ENCODE peak calls at places on chromosomes 16 and 17, in five cellular contexts. Z is spleen, N is HAP-1, T is mammary epithelial cell, Y is fibroblast of villous mesenchyme. M is an unnamed sample.

GRCh38 chr16:80507538-80507937 is 33.3 kb upstream of the DYNLRB2 start:
- DNase-seq in T (no peak), N (no peak), Z (no peak), Y (peak), M (no peak)

GRCh38 chr16:1169285-1170075 is 16.6 kb downstream of the CACNA1H start:
- DNase-seq in N (no peak), T (no peak), Y (peak), Z (no peak), M (no peak)

GRCh38 chr16:1932050-1933028 is 10.7 kb downstream of the MSRB1 start:
- DNase-seq in N (no peak), Y (no peak), T (no peak), Z (no peak), M (no peak)

GRCh38 chr17:16988749-16989229 is 16.9 kb upstream of the TNFRSF13B start:
- DNase-seq in T (no peak), N (no peak), Z (no peak), Y (peak), M (no peak)

GRCh38 chr16:1378804-1379053 is 27.0 kb downstream of the GNPTG start:
- DNase-seq in N (no peak), T (no peak), Z (no peak), Y (no peak), M (no peak)

GRCh38 chr17:7119314-7119713 is 4.7 kb upstream of the ASGR2 start:
- DNase-seq in N (no peak), Y (no peak), Z (peak), T (no peak), M (no peak)

GRCh38 chr17:74380086-74380958 is 13.0 kb downstream of the GPR142 start:
- DNase-seq in Z (no peak), T (peak), N (no peak), Y (no peak), M (no peak)

GRCh38 chr17:42989726-42990652 is 8.2 kb upstream of the RPL27 start:
- DNase-seq in Z (no peak), Y (no peak), T (peak), N (no peak), M (no peak)

GRCh38 chr16:84896847-84897246 is 77.1 kb downstream of the CRISPLD2 start:
- DNase-seq in T (no peak), N (no peak), Z (no peak), Y (no peak), M (no peak)

GRCh38 chr16:28592511-28592910 is 4.3 kb downstream of the SULT1A2 start:
- DNase-seq in Y (no peak), N (no peak), Z (no peak), T (no peak), M (no peak)

GRCh38 chr16:53769787-53770186 is 65.8 kb downstream of the FTO start:
- DNase-seq in Y (no peak), Z (no peak), N (no peak), T (no peak), M (no peak)

GRCh38 chr17:1713160-1713877 is 3.1 kb upstream of the TLCD2 start:
- DNase-seq in Y (no peak), N (no peak), T (no peak), Z (no peak), M (no peak)
- H3K4me3 ChIP-seq in Y (peak), N (no peak), T (peak), Z (no peak), M (no peak)

DNA sequence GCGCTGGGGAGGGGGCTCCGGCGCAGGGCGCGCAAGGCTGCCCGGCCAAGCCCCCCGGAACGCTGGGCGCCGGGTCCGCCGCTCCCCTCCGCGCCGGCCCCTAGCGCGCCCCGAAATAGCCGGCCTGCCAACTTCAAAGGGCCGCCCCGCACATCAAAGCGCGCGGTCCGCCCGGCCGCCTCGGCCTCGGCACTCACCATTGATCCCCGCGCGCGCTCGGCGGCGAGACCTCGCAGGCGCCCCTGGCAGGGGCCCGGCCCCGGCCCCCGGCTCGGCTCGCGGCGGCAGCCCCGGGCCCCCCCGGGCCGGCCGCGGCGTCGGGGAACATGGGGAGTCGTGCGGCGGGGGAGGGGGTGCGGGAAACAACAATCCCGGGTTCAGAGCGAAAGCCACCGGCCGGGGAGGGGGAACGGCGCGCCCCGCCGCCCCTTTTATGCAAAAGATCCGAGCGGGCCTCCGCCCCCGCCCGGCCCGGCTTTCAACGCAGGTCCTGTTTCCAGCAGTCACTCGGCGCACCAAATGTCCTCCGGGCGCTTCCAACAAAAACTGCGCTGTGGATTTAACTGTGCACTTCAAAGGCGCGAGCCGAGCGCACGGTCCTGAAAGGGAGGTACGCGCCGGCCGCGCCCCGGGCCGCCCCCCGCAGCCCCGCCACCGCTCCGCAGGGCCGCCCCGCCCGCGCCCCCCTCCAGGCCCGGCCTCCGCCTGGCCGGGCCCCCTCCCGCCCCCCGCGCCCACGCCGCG is 648 bp downstream of the AXIN2 start:
- DNase-seq in T (peak), N (peak), Z (peak), Y (peak), M (peak)
- H3K4me3 ChIP-seq in T (peak), N (peak), Z (peak), Y (peak), M (peak)

GRCh38 chr16:71929048-71929447 is 33.7 kb downstream of the IST1 start:
- DNase-seq in N (no peak), T (no peak), Z (no peak), Y (peak), M (no peak)

GRCh38 chr16:71927383-71927782 is 32.1 kb downstream of the IST1 start:
- DNase-seq in Z (no peak), T (peak), Y (peak), N (no peak), M (no peak)

GRCh38 chr16:71924710-71925109 is 29.4 kb downstream of the IST1 start:
- DNase-seq in N (no peak), T (no peak), Y (no peak), Z (no peak), M (no peak)

GRCh38 chr16:71930013-71930563 is 34.8 kb downstream of the IST1 start:
- DNase-seq in T (peak), Z (no peak), Y (no peak), N (no peak), M (no peak)

DNA sequence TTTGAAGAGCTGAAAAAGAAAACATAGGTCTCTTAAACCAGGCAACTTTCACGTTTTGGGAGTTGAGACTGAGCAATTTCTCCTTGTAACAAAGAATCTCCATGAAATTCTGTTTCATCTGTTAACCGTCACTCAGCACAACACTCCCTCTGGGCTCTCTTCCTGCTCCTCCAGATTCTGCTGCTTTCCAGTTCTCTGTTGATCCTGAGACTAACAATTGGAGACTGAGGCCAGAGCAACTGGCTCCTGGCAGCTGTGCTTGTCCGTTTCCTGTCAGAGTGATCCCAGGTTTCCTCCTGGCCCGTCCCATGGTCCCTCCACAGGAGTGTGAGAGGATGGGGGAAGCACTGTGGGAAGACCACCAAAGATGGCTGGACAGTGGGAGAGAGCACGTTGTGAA is 32.5 kb downstream of the IST1 start:
- DNase-seq in N (no peak), Y (no peak), T (no peak), Z (no peak), M (no peak)
- H3K4me3 ChIP-seq in N (no peak), Y (no peak), T (no peak), Z (no peak), M (no peak)

GRCh38 chr16:55496509-55497145 is 12.2 kb upstream of the LPCAT2 start:
- DNase-seq in T (no peak), Y (no peak), Z (no peak), N (no peak), M (no peak)
- H3K4me3 ChIP-seq in T (no peak), Y (no peak), Z (no peak), N (no peak), M (no peak)

GRCh38 chr16:75263291-75263962 is 12.0 kb upstream of the BCAR1 start:
- DNase-seq in Z (no peak), Y (no peak), N (no peak), T (no peak), M (no peak)
- H3K4me3 ChIP-seq in Z (no peak), Y (peak), N (no peak), T (no peak), M (no peak)

M was measured in iPS DF 6.9.